ENCODE peak calls at places on chromosomes 5 and 9, in eight cellular contexts. B, O, H, J, P, Z, F and W are unnamed samples.

GRCh38 chr5:32297181-32298055 is 15.3 kb downstream of the MTMR12 start:
- DNase-seq in O (no peak), P (no peak), H (no peak), B (peak), J (no peak), Z (no peak), F (no peak), W (no peak)

GRCh38 chr9:70607926-70608325 is 193.5 kb upstream of the KLF9 start:
- DNase-seq in F (no peak), H (no peak), Z (no peak), P (no peak), J (no peak), B (peak), O (no peak), W (no peak)

GRCh38 chr5:168726342-168726741 is 147.2 kb upstream of the PANK3 start:
- DNase-seq in H (no peak), J (no peak), Z (no peak), P (no peak), F (no peak), O (no peak), B (no peak), W (no peak)

GRCh38 chr9:120186276-120186675 is 393.7 kb downstream of the CDK5RAP2 start:
- DNase-seq in H (no peak), Z (no peak), F (no peak), J (no peak), O (no peak), P (no peak), B (no peak), W (no peak)

GRCh38 chr5:110751902-110752762 is 13.3 kb downstream of the SLC25A46 start:
- DNase-seq in Z (peak), B (no peak), F (no peak), J (no peak), H (no peak), O (no peak), P (no peak), W (no peak)

GRCh38 chr9:121322037-121322736 is 47.9 kb downstream of the STOM start:
- DNase-seq in B (no peak), P (peak), Z (no peak), H (no peak), O (no peak), F (no peak), J (no peak), W (no peak)

GRCh38 chr9:64066736-64067368 is 1218.2 kb downstream of the FOXD4L5 start:
- DNase-seq in O (peak), P (no peak), F (no peak), J (no peak), H (no peak), B (no peak), Z (no peak), W (no peak)

GRCh38 chr9:115691686-115692085 is 461.9 kb upstream of the PAPPA start:
- DNase-seq in Z (no peak), B (no peak), H (no peak), F (no peak), P (no peak), J (no peak), O (no peak), W (no peak)

GRCh38 chr9:129629251-129629650 is 3.3 kb downstream of the NTMT1 start:
- DNase-seq in P (no peak), B (no peak), O (no peak), F (no peak), H (no peak), Z (no peak), J (no peak), W (no peak)
- TF ChIP-seq EP300 in P (no peak), B (no peak), O (no peak), F (no peak), H (no peak), Z (no peak), J (no peak), W (no peak)

DNA sequence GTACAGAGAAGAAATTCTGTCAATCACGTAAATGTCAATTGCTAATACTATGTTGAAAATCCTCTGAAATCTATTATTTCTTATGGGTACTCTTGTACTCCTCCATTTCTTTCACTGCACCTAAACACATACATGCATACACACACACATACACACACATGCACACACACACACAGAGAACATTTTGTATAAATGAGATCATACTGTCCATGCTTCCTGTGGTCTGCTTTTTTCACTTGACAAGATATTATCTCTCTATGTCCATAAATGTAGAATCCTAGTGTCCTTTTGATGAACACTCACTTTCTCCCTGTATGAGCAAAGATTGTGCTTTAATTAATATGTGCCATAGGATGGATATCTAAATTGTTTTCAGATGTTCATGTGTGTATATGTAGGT is 32.7 kb upstream of the TLR4 start:
- DNase-seq in H (no peak), J (no peak), F (no peak), O (no peak), Z (no peak), P (no peak), B (no peak), W (no peak)
- TF ChIP-seq EP300 in H (no peak), J (no peak), F (no peak), O (no peak), Z (no peak), P (no peak), B (no peak), W (no peak)

GRCh38 chr5:172837640-172838039 is 3.6 kb downstream of the ERGIC1 start:
- DNase-seq in J (no peak), B (peak), O (no peak), H (peak), Z (peak), P (no peak), F (no peak), W (peak)
- TF ChIP-seq EP300 in J (no peak), B (peak), O (no peak), H (no peak), Z (no peak), P (no peak), F (no peak), W (no peak)

GRCh38 chr9:130421802-130422276 is 22.9 kb upstream of the ASS1 start:
- DNase-seq in Z (no peak), B (no peak), H (no peak), J (peak), O (peak), F (no peak), P (no peak), W (no peak)
- TF ChIP-seq EP300 in Z (no peak), B (no peak), H (no peak), J (no peak), O (peak), F (no peak), P (no peak), W (no peak)

GRCh38 chr5:16152601-16153568 is 26.7 kb downstream of the MARCHF11 start:
- DNase-seq in O (peak), B (no peak), P (no peak), H (no peak), F (no peak), Z (no peak), J (no peak), W (no peak)
- TF ChIP-seq EP300 in O (peak), B (no peak), P (no peak), H (no peak), F (no peak), Z (no peak), J (no peak), W (no peak)